ENCODE peak calls at places on chromosome X, in seven cellular contexts. E is glomerular endothelial cell; M is stimulated activated CD8-positive, alpha-beta memory T cell treated with anti-CD3 and anti-CD28 coated beads, Interleukin-15, amount 100 ng/mL, for 4 hours; F is stimulated activated CD4-positive, alpha-beta T cell treated with anti-CD3 and anti-CD28 coated beads, Interleukin-4, amount 100 ng/mL, for 24 hours; Z is thyroid gland; C is SK-N-DZ; D is effector memory CD8-positive, alpha-beta T cell. R is an unnamed sample.

GRCh38 chrX:15749642-15750610 is 11.9 kb downstream of the CA5B start:
- DNase-seq in M (no peak), C (no peak), E (no peak), Z (no peak), F (peak; percentile 8), D (no peak), R (no peak)

GRCh38 chrX:136437774-136438173 is 50.0 kb upstream of the BRS3 start:
- DNase-seq in D (no peak), M (no peak), Z (no peak), F (no peak), C (no peak), E (no peak), R (no peak)

GRCh38 chrX:103309860-103310591 is 764 bp downstream of the BEX2 start:
- DNase-seq in F (peak; percentile 3), M (no peak), D (no peak), E (no peak), Z (no peak), C (no peak), R (no peak)

GRCh38 chrX:141815904-141816303 is 22.2 kb upstream of the MAGEC3 start:
- DNase-seq in Z (no peak), E (no peak), F (no peak), M (no peak), C (no peak), D (no peak), R (no peak)

GRCh38 chrX:63657821-63658220 is 127.2 kb downstream of the ARHGEF9 start:
- DNase-seq in M (no peak), D (no peak), F (no peak), E (no peak), Z (no peak), C (no peak), R (no peak)

GRCh38 chrX:149259241-149259640 is 245.9 kb downstream of the IDS start:
- DNase-seq in M (no peak), F (no peak), D (no peak), E (no peak), Z (no peak), C (no peak), R (peak; percentile 4)

GRCh38 chrX:334331-334891 is 15.8 kb upstream of the GTPBP6 start:
- DNase-seq in Z (peak; percentile 1), M (no peak), F (no peak), C (no peak), E (no peak), D (no peak), R (no peak)

GRCh38 chrX:56232221-56233082 is at the start of gene KLF8:
- DNase-seq in C (no peak), D (no peak), M (no peak), Z (peak; percentile 57), F (peak; percentile 25), E (no peak), R (no peak)

GRCh38 chrX:41824551-41824950 is 98.8 kb downstream of the CASK start:
- DNase-seq in E (no peak), C (no peak), D (no peak), M (no peak), Z (no peak), F (no peak), R (peak; percentile 51)

GRCh38 chrX:56764975-56765791 is 36.1 kb downstream of the NBDY start:
- DNase-seq in D (no peak), C (no peak), E (no peak), M (no peak), Z (no peak), F (peak; percentile 10), R (no peak)

GRCh38 chrX:115592997-115593734 is 32.2 kb downstream of the PLS3 start:
- DNase-seq in F (no peak), E (no peak), Z (peak; percentile 37), M (no peak), D (no peak), C (no peak), R (peak; percentile 11)

GRCh38 chrX:24647257-24648058 is at the start of gene PCYT1B:
- DNase-seq in C (peak; percentile 89), F (peak; percentile 55), Z (peak; percentile 8), D (peak; percentile 7), M (peak; percentile 20), E (no peak), R (no peak)

GRCh38 chrX:44903107-44903506 is 30.1 kb downstream of the KDM6A start:
- DNase-seq in C (no peak), E (peak; percentile 54), M (no peak), F (peak; percentile 35), Z (no peak), D (no peak), R (peak; percentile 64)

GRCh38 chrX:17206584-17206983 is 168.4 kb upstream of the NHS start:
- DNase-seq in F (no peak), D (no peak), E (no peak), C (no peak), M (no peak), Z (no peak), R (no peak)

GRCh38 chrX:9681011-9681410 is 84.6 kb downstream of the GPR143 start:
- DNase-seq in E (no peak), Z (peak; percentile 64), M (no peak), D (no peak), C (no peak), F (no peak), R (no peak)

GRCh38 chrX:28058906-28059305 is 77.7 kb upstream of the DCAF8L1 start:
- DNase-seq in Z (no peak), C (no peak), E (no peak), M (no peak), F (no peak), D (no peak), R (no peak)

GRCh38 chrX:139759637-139760036 is 51.7 kb upstream of the MCF2 start:
- DNase-seq in M (no peak), Z (no peak), F (no peak), E (no peak), C (peak; percentile 3), D (no peak), R (no peak)

GRCh38 chrX:40083979-40084359 is 13.8 kb downstream of the BCOR start:
- DNase-seq in M (no peak), D (no peak), F (no peak), C (no peak), Z (no peak), E (no peak), R (no peak)

R was measured in RCC 7860.